ENCODE peak calls at places on chromosome 20, in eight cellular contexts. Y is lung, I is upper lobe of right lung, J is ascending aorta, O is uterus, P is brain microvascular endothelial cell, A is right atrium auricular region, Q is mammary epithelial cell. V is an unnamed sample.

GRCh38 chr20:9015984-9016324 is 52.9 kb upstream of the PLCB4 start:
- DNase-seq in Q (no peak), O (no peak), Y (no peak), P (no peak), J (no peak), I (no peak), A (no peak), V (peak; percentile 57)

GRCh38 chr20:51313275-51313898 is 229.1 kb downstream of the NFATC2 start:
- DNase-seq in A (no peak), P (no peak), Y (no peak), O (no peak), J (no peak), I (no peak), Q (no peak), V (no peak)

GRCh38 chr20:47676219-47676721 is 109.0 kb downstream of the SULF2 start:
- DNase-seq in Q (no peak), Y (no peak), P (no peak), J (no peak), I (peak; percentile 55), A (no peak), O (no peak), V (no peak)

GRCh38 chr20:56247954-56248782 is at the start of gene MC3R:
- DNase-seq in Q (peak; percentile 39), J (no peak), A (no peak), P (peak; percentile 5), I (peak; percentile 69), Y (peak; percentile 45), O (no peak), V (peak; percentile 2)

GRCh38 chr20:1934162-1934561 is 39.0 kb downstream of the SIRPA start:
- DNase-seq in J (no peak), Y (no peak), I (no peak), O (peak; percentile 38), P (no peak), A (no peak), Q (peak; percentile 52), V (no peak)

GRCh38 chr20:51608060-51608459 is 65.5 kb upstream of the NFATC2 start:
- DNase-seq in J (no peak), O (no peak), P (no peak), Q (no peak), I (no peak), A (no peak), Y (no peak), V (no peak)

GRCh38 chr20:51402201-51402600 is 140.3 kb downstream of the NFATC2 start:
- DNase-seq in P (no peak), J (no peak), A (no peak), Q (no peak), I (peak; percentile 32), O (no peak), Y (no peak), V (no peak)

GRCh38 chr20:41029150-41029872 is 689 bp downstream of the TOP1 start:
- DNase-seq in J (peak; percentile 61), Y (peak; percentile 38), P (no peak), Q (no peak), I (peak; percentile 76), A (no peak), O (no peak), V (no peak)

GRCh38 chr20:12984863-12985262 is 23.9 kb upstream of the SPTLC3 start:
- DNase-seq in I (no peak), J (no peak), P (no peak), Q (peak; percentile 82), O (no peak), Y (no peak), A (no peak), V (no peak)

GRCh38 chr20:39292193-39292736 is 330.1 kb downstream of the DHX35 start:
- DNase-seq in Q (no peak), O (no peak), Y (no peak), I (no peak), P (no peak), J (no peak), A (no peak), V (no peak)
- TF ChIP-seq CTCF in Q (no peak), O (no peak), Y (no peak), I (no peak), P (no peak), J (no peak), A (no peak), V (no peak)

DNA sequence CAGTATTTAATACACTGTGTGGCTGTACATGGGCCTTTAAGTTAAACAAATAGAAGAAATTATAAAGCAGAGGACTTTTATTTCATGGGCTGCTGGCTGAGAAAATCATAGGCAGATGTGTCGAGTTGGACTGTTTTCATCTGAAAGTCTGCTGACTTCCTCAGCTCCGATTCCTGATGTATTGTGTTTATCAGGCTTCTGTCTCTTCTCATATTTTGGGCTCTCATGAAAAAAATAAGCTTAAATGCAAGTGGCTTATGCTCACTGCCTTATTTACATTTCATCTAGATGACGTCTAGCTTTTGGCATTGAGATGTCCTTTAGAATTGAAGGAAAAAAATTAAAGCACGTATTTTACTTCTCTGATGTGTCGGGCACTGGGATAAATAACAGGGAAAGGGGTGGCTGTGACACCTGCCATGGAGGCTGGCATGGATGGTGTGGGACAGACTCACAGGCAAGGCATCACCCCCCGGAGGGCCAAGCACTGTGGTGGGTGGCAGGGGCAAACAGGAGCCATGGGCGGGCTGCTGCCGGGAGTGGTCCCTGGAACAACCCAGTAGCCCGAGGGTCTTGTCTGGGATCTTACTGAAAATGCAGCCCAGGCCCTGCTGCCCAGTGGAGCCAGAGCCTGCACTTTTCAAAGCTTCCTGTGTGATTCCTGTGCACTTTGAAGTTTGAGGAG is 129.7 kb upstream of the GGTLC1 start:
- DNase-seq in A (no peak), J (no peak), P (no peak), Q (no peak), Y (no peak), I (no peak), O (no peak), V (no peak)
- H3K27me3 ChIP-seq in A (no peaks in the 10 kb centered on the region), J (no peaks in the 10 kb centered on the region), P (no peaks in the 10 kb centered on the region), Q (no peaks in the 10 kb centered on the region), Y (no peaks in the 10 kb centered on the region), I (no peaks in the 10 kb centered on the region), O (no peaks in the 10 kb centered on the region), V (no peaks in the 10 kb centered on the region)

GRCh38 chr20:57896563-57896962 is 186.7 kb upstream of the PMEPA1 start:
- DNase-seq in A (no peak), Q (no peak), O (no peak), P (no peak), Y (no peak), I (no peak), J (no peak), V (no peak)

GRCh38 chr20:57895161-57895855 is 185.5 kb upstream of the PMEPA1 start:
- DNase-seq in Q (no peak), J (no peak), A (no peak), P (no peak), O (no peak), I (no peak), Y (no peak), V (no peak)

GRCh38 chr20:57897156-57897874 is 187.5 kb upstream of the PMEPA1 start:
- DNase-seq in P (no peak), O (no peak), J (no peak), Y (no peak), I (no peak), A (no peak), Q (no peak), V (no peak)

GRCh38 chr20:57894522-57894921 is 184.7 kb upstream of the PMEPA1 start:
- DNase-seq in Y (no peak), J (no peak), Q (no peak), O (no peak), P (no peak), I (no peak), A (no peak), V (no peak)

GRCh38 chr20:57896017-57896416 is 186.2 kb upstream of the PMEPA1 start:
- DNase-seq in A (no peak), J (no peak), I (no peak), Y (no peak), P (no peak), O (no peak), Q (no peak), V (no peak)
- H3K4me3 ChIP-seq in A (no peak overlapping the region), J (no peak overlapping the region), I (no peak overlapping the region), Y (no peak overlapping the region), P (no peak overlapping the region), O (no peak overlapping the region), Q (no peak overlapping the region), V (no peak overlapping the region)

DNA sequence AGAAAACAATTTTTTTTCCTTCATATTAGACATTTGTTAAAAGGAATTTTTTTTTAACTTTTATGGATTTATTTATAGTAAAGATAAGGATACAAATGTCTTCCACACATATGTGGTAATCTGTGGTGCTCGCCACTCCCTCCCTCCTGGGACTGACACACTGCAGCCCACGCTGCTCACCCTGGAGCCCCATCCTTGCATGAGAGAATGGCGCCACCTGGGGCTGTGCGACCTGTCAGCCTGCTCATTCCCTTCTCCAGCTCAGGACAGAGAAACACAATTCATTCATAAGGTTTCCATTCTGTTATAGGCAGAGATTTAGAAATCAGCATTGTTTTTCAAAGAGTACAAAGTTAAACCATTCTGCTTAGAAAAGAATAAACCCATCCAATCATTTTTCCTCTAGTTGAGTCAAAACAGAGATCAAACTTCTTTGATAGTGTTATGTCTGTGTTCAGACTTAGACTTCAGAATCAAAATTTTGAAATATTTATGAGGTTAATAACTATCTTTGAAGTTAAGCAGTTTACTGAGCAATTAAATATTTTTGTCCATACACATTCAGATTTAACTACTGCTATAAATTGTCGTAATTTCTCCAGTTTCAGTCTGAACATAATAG is 42.8 kb upstream of the DYNLRB1 start:
- DNase-seq in J (no peak), I (no peak), O (peak; percentile 40), A (no peak), Q (peak; percentile 16), P (peak; percentile 43), Y (no peak), V (no peak)
- TF ChIP-seq CTCF in J (peak; percentile 20), I (no peak), O (peak; percentile 29), A (peak; percentile 19), Q (peak; percentile 44), P (peak; percentile 64), Y (no peak), V (peak; percentile 52)

GRCh38 chr20:37380864-37381579 is 35.1 kb downstream of the SRC start:
- DNase-seq in J (no peak), P (no peak), Y (no peak), A (no peak), I (no peak), Q (no peak), O (no peak), V (no peak)

GRCh38 chr20:37383229-37383989 is 37.5 kb downstream of the SRC start:
- DNase-seq in J (peak; percentile 84), Q (peak; percentile 52), O (peak; percentile 40), Y (no peak), I (peak; percentile 57), P (peak; percentile 21), A (no peak), V (no peak)

GRCh38 chr20:37384683-37385174 is 38.8 kb downstream of the SRC start:
- DNase-seq in I (peak; percentile 83), Q (peak; percentile 30), Y (peak; percentile 57), P (peak; percentile 18), J (peak; percentile 83), O (peak; percentile 57), A (no peak), V (no peak)

GRCh38 chr20:37381621-37382538 is 35.9 kb downstream of the SRC start:
- DNase-seq in J (peak; percentile 60), A (no peak), Q (no peak), P (no peak), I (peak; percentile 57), Y (no peak), O (no peak), V (no peak)

GRCh38 chr20:37382539-37383120 is 36.7 kb downstream of the SRC start:
- DNase-seq in I (peak; percentile 52), Y (no peak), J (peak; percentile 59), A (no peak), Q (no peak), P (no peak), O (no peak), V (no peak)
- H3K27me3 ChIP-seq in I (no peaks in the 10 kb centered on the region), Y (no peaks in the 10 kb centered on the region), J (no peaks in the 10 kb centered on the region), A (no peaks in the 10 kb centered on the region), Q (no peaks in the 10 kb centered on the region), P (no peaks in the 10 kb centered on the region), O (no peaks in the 10 kb centered on the region), V (no peaks in the 10 kb centered on the region)

GRCh38 chr20:45509091-45509490 is 6.3 kb downstream of the SPINT3 start:
- DNase-seq in P (no peak), A (no peak), O (no peak), I (no peak), J (no peak), Q (no peak), Y (no peak), V (no peak)
- H3K4me3 ChIP-seq in P (no peak overlapping the region), A (no peak overlapping the region), O (no peak overlapping the region), I (no peak overlapping the region), J (no peak overlapping the region), Q (no peak overlapping the region), Y (no peak overlapping the region), V (no peak overlapping the region)

V was measured in kidney epithelial cell.